ENCODE peak calls at places on chromosome 15, in six cellular contexts. One of them, this sample, is unnamed.

GRCh38 chr15:38699633-38700230 is 135.1 kb upstream of the RASGRP1 start:
- DNase-seq in nucleus accumbens: no peak
- DNase-seq in CD8-positive, alpha-beta T cell: peak; percentile 47
- DNase-seq in AG10803: peak; percentile 67
- DNase-seq in left ventricle myocardium inferior: peak; percentile 18
- DNase-seq in fibroblast of lung: peak; percentile 65
- DNase-seq in this sample: peak; percentile 71

GRCh38 chr15:52787549-52788098 is 2.5 kb downstream of the ONECUT1 start:
- DNase-seq in fibroblast of lung: no peak
- DNase-seq in nucleus accumbens: no peak
- DNase-seq in AG10803: no peak
- DNase-seq in CD8-positive, alpha-beta T cell: no peak
- DNase-seq in left ventricle myocardium inferior: no peak
- DNase-seq in this sample: no peak

GRCh38 chr15:95468820-95469219 is 861.7 kb upstream of the NR2F2 start:
- DNase-seq in nucleus accumbens: no peak
- DNase-seq in CD8-positive, alpha-beta T cell: no peak
- DNase-seq in AG10803: no peak
- DNase-seq in left ventricle myocardium inferior: no peak
- DNase-seq in fibroblast of lung: no peak
- DNase-seq in this sample: no peak

GRCh38 chr15:40769310-40770146 is at the start of gene C15orf62:
- DNase-seq in left ventricle myocardium inferior: no peak
- DNase-seq in CD8-positive, alpha-beta T cell: peak; percentile 52
- DNase-seq in AG10803: no peak
- DNase-seq in fibroblast of lung: peak; percentile 62
- DNase-seq in nucleus accumbens: no peak
- DNase-seq in this sample: peak; percentile 65

GRCh38 chr15:61038387-61038786 is 190.7 kb downstream of the RORA start:
- DNase-seq in nucleus accumbens: no peak
- DNase-seq in CD8-positive, alpha-beta T cell: no peak
- DNase-seq in AG10803: peak; percentile 44
- DNase-seq in fibroblast of lung: peak; percentile 65
- DNase-seq in left ventricle myocardium inferior: no peak
- DNase-seq in this sample: peak; percentile 61

GRCh38 chr15:89051875-89052274 is 36.4 kb upstream of the ABHD2 start:
- DNase-seq in fibroblast of lung: peak; percentile 93
- DNase-seq in nucleus accumbens: no peak
- DNase-seq in CD8-positive, alpha-beta T cell: no peak
- DNase-seq in AG10803: peak; percentile 98
- DNase-seq in left ventricle myocardium inferior: no peak
- DNase-seq in this sample: peak; percentile 98

GRCh38 chr15:78149805-78150751 is 916 bp downstream of the IDH3A start:
- DNase-seq in fibroblast of lung: peak; percentile 11
- DNase-seq in CD8-positive, alpha-beta T cell: no peak
- DNase-seq in AG10803: no peak
- DNase-seq in left ventricle myocardium inferior: no peak
- DNase-seq in nucleus accumbens: no peak
- DNase-seq in this sample: peak; percentile 21

GRCh38 chr15:77179541-77179998 is 108.7 kb upstream of the TSPAN3 start:
- DNase-seq in fibroblast of lung: no peak
- DNase-seq in AG10803: no peak
- DNase-seq in nucleus accumbens: no peak
- DNase-seq in left ventricle myocardium inferior: no peak
- DNase-seq in CD8-positive, alpha-beta T cell: no peak
- DNase-seq in this sample: no peak

GRCh38 chr15:74723754-74724334 is 1.5 kb downstream of the CYP1A1 start:
- DNase-seq in fibroblast of lung: peak; percentile 62
- DNase-seq in nucleus accumbens: no peak
- DNase-seq in AG10803: peak; percentile 46
- DNase-seq in left ventricle myocardium inferior: no peak
- DNase-seq in CD8-positive, alpha-beta T cell: no peak
- DNase-seq in this sample: peak; percentile 71

GRCh38 chr15:88981244-88982215 is 68.4 kb upstream of the MFGE8 start:
- DNase-seq in left ventricle myocardium inferior: no peak
- DNase-seq in AG10803: no peak
- DNase-seq in fibroblast of lung: no peak
- DNase-seq in nucleus accumbens: no peak
- DNase-seq in CD8-positive, alpha-beta T cell: no peak
- DNase-seq in this sample: no peak

GRCh38 chr15:40358492-40359353 is 704 bp downstream of the DISP2 start:
- DNase-seq in CD8-positive, alpha-beta T cell: peak; percentile 33
- DNase-seq in nucleus accumbens: peak; percentile 28
- DNase-seq in left ventricle myocardium inferior: no peak
- DNase-seq in fibroblast of lung: no peak
- DNase-seq in AG10803: no peak
- DNase-seq in this sample: no peak

GRCh38 chr15:87268675-87269074 is 987.9 kb downstream of the NTRK3 start:
- DNase-seq in AG10803: peak; percentile 5
- DNase-seq in CD8-positive, alpha-beta T cell: no peak
- DNase-seq in nucleus accumbens: no peak
- DNase-seq in fibroblast of lung: no peak
- DNase-seq in left ventricle myocardium inferior: no peak
- DNase-seq in this sample: peak; percentile 39

GRCh38 chr15:28953573-28954195 is 67.9 kb downstream of the APBA2 start:
- DNase-seq in AG10803: no peak
- DNase-seq in fibroblast of lung: no peak
- DNase-seq in nucleus accumbens: no peak
- DNase-seq in CD8-positive, alpha-beta T cell: no peak
- DNase-seq in left ventricle myocardium inferior: no peak
- DNase-seq in this sample: no peak

GRCh38 chr15:86915811-86916331 is 836.2 kb downstream of the AGBL1 start:
- DNase-seq in fibroblast of lung: peak; percentile 54
- DNase-seq in CD8-positive, alpha-beta T cell: no peak
- DNase-seq in nucleus accumbens: peak; percentile 11
- DNase-seq in left ventricle myocardium inferior: no peak
- DNase-seq in AG10803: peak; percentile 61
- DNase-seq in this sample: peak; percentile 85

GRCh38 chr15:45087513-45087912 is 26.5 kb downstream of the DUOX2 start:
- DNase-seq in left ventricle myocardium inferior: no peak
- DNase-seq in fibroblast of lung: no peak
- DNase-seq in CD8-positive, alpha-beta T cell: no peak
- DNase-seq in nucleus accumbens: no peak
- DNase-seq in AG10803: no peak
- DNase-seq in this sample: no peak

GRCh38 chr15:55230051-55230670 is 33.4 kb upstream of the RSL24D1 start:
- DNase-seq in fibroblast of lung: peak; percentile 24
- DNase-seq in left ventricle myocardium inferior: no peak
- DNase-seq in nucleus accumbens: no peak
- DNase-seq in CD8-positive, alpha-beta T cell: no peak
- DNase-seq in AG10803: peak; percentile 34
- DNase-seq in this sample: peak; percentile 62

GRCh38 chr15:38216763-38217162 is 35.9 kb upstream of the SPRED1 start:
- DNase-seq in CD8-positive, alpha-beta T cell: no peak
- DNase-seq in nucleus accumbens: no peak
- DNase-seq in AG10803: no peak
- DNase-seq in left ventricle myocardium inferior: no peak
- DNase-seq in fibroblast of lung: no peak
- DNase-seq in this sample: no peak

GRCh38 chr15:68499620-68500312 is 67.8 kb upstream of the ITGA11 start:
- DNase-seq in CD8-positive, alpha-beta T cell: no peak
- DNase-seq in nucleus accumbens: no peak
- DNase-seq in AG10803: no peak
- DNase-seq in left ventricle myocardium inferior: no peak
- DNase-seq in fibroblast of lung: no peak
- DNase-seq in this sample: no peak

GRCh38 chr15:42994546-42994945 is 74.0 kb upstream of the TTBK2 start:
- DNase-seq in CD8-positive, alpha-beta T cell: no peak
- DNase-seq in AG10803: peak; percentile 47
- DNase-seq in left ventricle myocardium inferior: no peak
- DNase-seq in fibroblast of lung: peak; percentile 7
- DNase-seq in nucleus accumbens: no peak
- DNase-seq in this sample: peak; percentile 46

GRCh38 chr15:88331291-88331690 is 74.8 kb upstream of the NTRK3 start:
- DNase-seq in fibroblast of lung: peak; percentile 3
- DNase-seq in CD8-positive, alpha-beta T cell: no peak
- DNase-seq in nucleus accumbens: no peak
- DNase-seq in left ventricle myocardium inferior: no peak
- DNase-seq in AG10803: peak; percentile 17
- DNase-seq in this sample: peak; percentile 31

GRCh38 chr15:65195542-65196026 is 10.4 kb upstream of the CLPX start:
- DNase-seq in fibroblast of lung: no peak
- DNase-seq in AG10803: no peak
- DNase-seq in nucleus accumbens: no peak
- DNase-seq in left ventricle myocardium inferior: no peak
- DNase-seq in CD8-positive, alpha-beta T cell: no peak
- DNase-seq in this sample: peak; percentile 65

GRCh38 chr15:39269352-39269751 is 311.5 kb upstream of the THBS1 start:
- DNase-seq in CD8-positive, alpha-beta T cell: no peak
- DNase-seq in left ventricle myocardium inferior: no peak
- DNase-seq in nucleus accumbens: no peak
- DNase-seq in AG10803: no peak
- DNase-seq in fibroblast of lung: no peak
- DNase-seq in this sample: no peak

GRCh38 chr15:78241017-78241416 is 6.7 kb upstream of the ACSBG1 start:
- DNase-seq in left ventricle myocardium inferior: peak; percentile 86
- DNase-seq in nucleus accumbens: peak; percentile 69
- DNase-seq in AG10803: peak; percentile 64
- DNase-seq in CD8-positive, alpha-beta T cell: peak; percentile 76
- DNase-seq in fibroblast of lung: peak; percentile 72
- DNase-seq in this sample: peak; percentile 74

GRCh38 chr15:53447053-53447574 is 312.3 kb downstream of the WDR72 start:
- DNase-seq in CD8-positive, alpha-beta T cell: no peak
- DNase-seq in nucleus accumbens: no peak
- DNase-seq in left ventricle myocardium inferior: no peak
- DNase-seq in AG10803: no peak
- DNase-seq in fibroblast of lung: no peak
- DNase-seq in this sample: no peak

GRCh38 chr15:37102315-37103021 is 2.1 kb upstream of the MEIS2 start:
- DNase-seq in fibroblast of lung: peak; percentile 34
- DNase-seq in AG10803: no peak
- DNase-seq in left ventricle myocardium inferior: no peak
- DNase-seq in nucleus accumbens: no peak
- DNase-seq in CD8-positive, alpha-beta T cell: no peak
- DNase-seq in this sample: peak; percentile 61

GRCh38 chr15:70217246-70218160 is 119.8 kb upstream of the TLE3 start:
- DNase-seq in nucleus accumbens: no peak
- DNase-seq in CD8-positive, alpha-beta T cell: no peak
- DNase-seq in left ventricle myocardium inferior: no peak
- DNase-seq in AG10803: no peak
- DNase-seq in fibroblast of lung: no peak
- DNase-seq in this sample: no peak

GRCh38 chr15:78361956-78362506 is 21.9 kb downstream of the CRABP1 start:
- DNase-seq in AG10803: no peak
- DNase-seq in nucleus accumbens: no peak
- DNase-seq in CD8-positive, alpha-beta T cell: no peak
- DNase-seq in left ventricle myocardium inferior: no peak
- DNase-seq in fibroblast of lung: no peak
- DNase-seq in this sample: no peak

This sample was measured in fibroblast of the aortic adventitia.